ENCODE peak calls at places on chromosomes 1 and 21, in ten cellular contexts. One of them, this sample, is unnamed.

GRCh38 chr1:27154469-27154990 is 395 bp downstream of the SLC9A1 start:
- DNase-seq in IMR-90: no peak
- DNase-seq in CD8-positive, alpha-beta memory T cell: no peak
- DNase-seq in activated CD4-positive, CD25-positive, alpha-beta regulatory T cell: no peak
- DNase-seq in T-helper 22 cell: no peak
- DNase-seq in nephron progenitor cell: no peak
- DNase-seq in midbrain: no peak
- DNase-seq in effector CD4-positive, alpha-beta T cell: no peak
- DNase-seq in breast epithelium: no peak
- DNase-seq in stimulated activated CD4-positive, alpha-beta T cell treated with anti-CD3 and anti-CD28 coated beads, Interleukin-12 subunit alpha, Interleukin-12 subunit beta, amount 100 ng/mL, for 48 hours: no peak
- DNase-seq in this sample: no peak

GRCh38 chr1:171740987-171741871 is 636 bp downstream of the VAMP4 start:
- DNase-seq in IMR-90: peak
- DNase-seq in CD8-positive, alpha-beta memory T cell: peak
- DNase-seq in activated CD4-positive, CD25-positive, alpha-beta regulatory T cell: peak
- DNase-seq in T-helper 22 cell: no peak
- DNase-seq in nephron progenitor cell: peak
- DNase-seq in midbrain: peak
- DNase-seq in effector CD4-positive, alpha-beta T cell: peak
- DNase-seq in breast epithelium: peak
- DNase-seq in stimulated activated CD4-positive, alpha-beta T cell treated with anti-CD3 and anti-CD28 coated beads, Interleukin-12 subunit alpha, Interleukin-12 subunit beta, amount 100 ng/mL, for 48 hours: no peak
- DNase-seq in this sample: peak

GRCh38 chr1:161940866-161941591 is 82.6 kb downstream of the OLFML2B start:
- DNase-seq in IMR-90: peak
- DNase-seq in CD8-positive, alpha-beta memory T cell: no peak
- DNase-seq in activated CD4-positive, CD25-positive, alpha-beta regulatory T cell: no peak
- DNase-seq in T-helper 22 cell: no peak
- DNase-seq in nephron progenitor cell: no peak
- DNase-seq in midbrain: no peak
- DNase-seq in effector CD4-positive, alpha-beta T cell: no peak
- DNase-seq in breast epithelium: no peak
- DNase-seq in stimulated activated CD4-positive, alpha-beta T cell treated with anti-CD3 and anti-CD28 coated beads, Interleukin-12 subunit alpha, Interleukin-12 subunit beta, amount 100 ng/mL, for 48 hours: no peak
- DNase-seq in this sample: no peak

GRCh38 chr1:85342177-85342576 is 65.7 kb upstream of the BCL10 start:
- DNase-seq in IMR-90: peak
- DNase-seq in CD8-positive, alpha-beta memory T cell: no peak
- DNase-seq in activated CD4-positive, CD25-positive, alpha-beta regulatory T cell: no peak
- DNase-seq in T-helper 22 cell: no peak
- DNase-seq in nephron progenitor cell: no peak
- DNase-seq in midbrain: no peak
- DNase-seq in effector CD4-positive, alpha-beta T cell: no peak
- DNase-seq in breast epithelium: no peak
- DNase-seq in stimulated activated CD4-positive, alpha-beta T cell treated with anti-CD3 and anti-CD28 coated beads, Interleukin-12 subunit alpha, Interleukin-12 subunit beta, amount 100 ng/mL, for 48 hours: no peak
- DNase-seq in this sample: no peak

GRCh38 chr1:37100310-37100709 is 66.0 kb upstream of the GRIK3 start:
- DNase-seq in IMR-90: no peak
- DNase-seq in CD8-positive, alpha-beta memory T cell: no peak
- DNase-seq in activated CD4-positive, CD25-positive, alpha-beta regulatory T cell: no peak
- DNase-seq in T-helper 22 cell: no peak
- DNase-seq in nephron progenitor cell: no peak
- DNase-seq in midbrain: no peak
- DNase-seq in effector CD4-positive, alpha-beta T cell: no peak
- DNase-seq in breast epithelium: no peak
- DNase-seq in stimulated activated CD4-positive, alpha-beta T cell treated with anti-CD3 and anti-CD28 coated beads, Interleukin-12 subunit alpha, Interleukin-12 subunit beta, amount 100 ng/mL, for 48 hours: no peak
- DNase-seq in this sample: no peak

GRCh38 chr1:172670791-172671190 is 11.9 kb downstream of the FASLG start:
- DNase-seq in IMR-90: no peak
- DNase-seq in CD8-positive, alpha-beta memory T cell: peak
- DNase-seq in activated CD4-positive, CD25-positive, alpha-beta regulatory T cell: no peak
- DNase-seq in T-helper 22 cell: peak
- DNase-seq in nephron progenitor cell: no peak
- DNase-seq in midbrain: no peak
- DNase-seq in effector CD4-positive, alpha-beta T cell: peak
- DNase-seq in breast epithelium: no peak
- DNase-seq in stimulated activated CD4-positive, alpha-beta T cell treated with anti-CD3 and anti-CD28 coated beads, Interleukin-12 subunit alpha, Interleukin-12 subunit beta, amount 100 ng/mL, for 48 hours: no peak
- DNase-seq in this sample: no peak

GRCh38 chr1:221869759-221870158 is 127.9 kb upstream of the DUSP10 start:
- DNase-seq in IMR-90: peak
- DNase-seq in CD8-positive, alpha-beta memory T cell: no peak
- DNase-seq in activated CD4-positive, CD25-positive, alpha-beta regulatory T cell: no peak
- DNase-seq in T-helper 22 cell: no peak
- DNase-seq in nephron progenitor cell: no peak
- DNase-seq in midbrain: no peak
- DNase-seq in effector CD4-positive, alpha-beta T cell: no peak
- DNase-seq in breast epithelium: no peak
- DNase-seq in stimulated activated CD4-positive, alpha-beta T cell treated with anti-CD3 and anti-CD28 coated beads, Interleukin-12 subunit alpha, Interleukin-12 subunit beta, amount 100 ng/mL, for 48 hours: no peak
- DNase-seq in this sample: no peak

GRCh38 chr1:3035871-3036645 is 14.8 kb downstream of the ACTRT2 start:
- DNase-seq in IMR-90: no peak
- DNase-seq in CD8-positive, alpha-beta memory T cell: no peak
- DNase-seq in activated CD4-positive, CD25-positive, alpha-beta regulatory T cell: no peak
- DNase-seq in T-helper 22 cell: no peak
- DNase-seq in nephron progenitor cell: no peak
- DNase-seq in midbrain: no peak
- DNase-seq in effector CD4-positive, alpha-beta T cell: no peak
- DNase-seq in breast epithelium: no peak
- DNase-seq in stimulated activated CD4-positive, alpha-beta T cell treated with anti-CD3 and anti-CD28 coated beads, Interleukin-12 subunit alpha, Interleukin-12 subunit beta, amount 100 ng/mL, for 48 hours: no peak
- DNase-seq in this sample: no peak

GRCh38 chr1:40860706-40861226 is 1.4 kb downstream of the CITED4 start:
- DNase-seq in IMR-90: no peak
- DNase-seq in CD8-positive, alpha-beta memory T cell: no peak
- DNase-seq in activated CD4-positive, CD25-positive, alpha-beta regulatory T cell: no peak
- DNase-seq in T-helper 22 cell: no peak
- DNase-seq in nephron progenitor cell: no peak
- DNase-seq in midbrain: no peak
- DNase-seq in effector CD4-positive, alpha-beta T cell: no peak
- DNase-seq in breast epithelium: peak
- DNase-seq in stimulated activated CD4-positive, alpha-beta T cell treated with anti-CD3 and anti-CD28 coated beads, Interleukin-12 subunit alpha, Interleukin-12 subunit beta, amount 100 ng/mL, for 48 hours: no peak
- DNase-seq in this sample: no peak

GRCh38 chr1:12599657-12600056 is 18.4 kb downstream of the DHRS3 start:
- DNase-seq in IMR-90: no peak
- DNase-seq in CD8-positive, alpha-beta memory T cell: no peak
- DNase-seq in activated CD4-positive, CD25-positive, alpha-beta regulatory T cell: no peak
- DNase-seq in T-helper 22 cell: no peak
- DNase-seq in nephron progenitor cell: no peak
- DNase-seq in midbrain: no peak
- DNase-seq in effector CD4-positive, alpha-beta T cell: no peak
- DNase-seq in breast epithelium: no peak
- DNase-seq in stimulated activated CD4-positive, alpha-beta T cell treated with anti-CD3 and anti-CD28 coated beads, Interleukin-12 subunit alpha, Interleukin-12 subunit beta, amount 100 ng/mL, for 48 hours: no peak
- DNase-seq in this sample: no peak

GRCh38 chr1:201119206-201119814 is 7.1 kb upstream of the CACNA1S start:
- DNase-seq in IMR-90: peak
- DNase-seq in CD8-positive, alpha-beta memory T cell: peak
- DNase-seq in activated CD4-positive, CD25-positive, alpha-beta regulatory T cell: no peak
- DNase-seq in T-helper 22 cell: peak
- DNase-seq in nephron progenitor cell: peak
- DNase-seq in midbrain: peak
- DNase-seq in effector CD4-positive, alpha-beta T cell: peak
- DNase-seq in breast epithelium: no peak
- DNase-seq in stimulated activated CD4-positive, alpha-beta T cell treated with anti-CD3 and anti-CD28 coated beads, Interleukin-12 subunit alpha, Interleukin-12 subunit beta, amount 100 ng/mL, for 48 hours: peak
- DNase-seq in this sample: peak

GRCh38 chr1:201624741-201625646 is 86.1 kb downstream of the NAV1 start:
- DNase-seq in IMR-90: peak
- DNase-seq in CD8-positive, alpha-beta memory T cell: no peak
- DNase-seq in activated CD4-positive, CD25-positive, alpha-beta regulatory T cell: no peak
- DNase-seq in T-helper 22 cell: no peak
- DNase-seq in nephron progenitor cell: no peak
- DNase-seq in midbrain: no peak
- DNase-seq in effector CD4-positive, alpha-beta T cell: no peak
- DNase-seq in breast epithelium: no peak
- DNase-seq in stimulated activated CD4-positive, alpha-beta T cell treated with anti-CD3 and anti-CD28 coated beads, Interleukin-12 subunit alpha, Interleukin-12 subunit beta, amount 100 ng/mL, for 48 hours: no peak
- DNase-seq in this sample: no peak

GRCh38 chr1:10721381-10722321 is 74.8 kb downstream of the CASZ1 start:
- DNase-seq in IMR-90: no peak
- DNase-seq in CD8-positive, alpha-beta memory T cell: no peak
- DNase-seq in activated CD4-positive, CD25-positive, alpha-beta regulatory T cell: no peak
- DNase-seq in T-helper 22 cell: no peak
- DNase-seq in nephron progenitor cell: no peak
- DNase-seq in midbrain: no peak
- DNase-seq in effector CD4-positive, alpha-beta T cell: no peak
- DNase-seq in breast epithelium: peak
- DNase-seq in stimulated activated CD4-positive, alpha-beta T cell treated with anti-CD3 and anti-CD28 coated beads, Interleukin-12 subunit alpha, Interleukin-12 subunit beta, amount 100 ng/mL, for 48 hours: no peak
- DNase-seq in this sample: no peak

GRCh38 chr1:159849972-159850371 is 12.5 kb downstream of the VSIG8 start:
- DNase-seq in IMR-90: peak
- DNase-seq in CD8-positive, alpha-beta memory T cell: no peak
- DNase-seq in activated CD4-positive, CD25-positive, alpha-beta regulatory T cell: no peak
- DNase-seq in T-helper 22 cell: no peak
- DNase-seq in nephron progenitor cell: no peak
- DNase-seq in midbrain: no peak
- DNase-seq in effector CD4-positive, alpha-beta T cell: no peak
- DNase-seq in breast epithelium: no peak
- DNase-seq in stimulated activated CD4-positive, alpha-beta T cell treated with anti-CD3 and anti-CD28 coated beads, Interleukin-12 subunit alpha, Interleukin-12 subunit beta, amount 100 ng/mL, for 48 hours: no peak
- DNase-seq in this sample: no peak

GRCh38 chr1:82790556-82790955 is 989.8 kb downstream of the ADGRL2 start:
- DNase-seq in IMR-90: no peak
- DNase-seq in CD8-positive, alpha-beta memory T cell: no peak
- DNase-seq in activated CD4-positive, CD25-positive, alpha-beta regulatory T cell: no peak
- DNase-seq in T-helper 22 cell: no peak
- DNase-seq in nephron progenitor cell: no peak
- DNase-seq in midbrain: no peak
- DNase-seq in effector CD4-positive, alpha-beta T cell: no peak
- DNase-seq in breast epithelium: no peak
- DNase-seq in stimulated activated CD4-positive, alpha-beta T cell treated with anti-CD3 and anti-CD28 coated beads, Interleukin-12 subunit alpha, Interleukin-12 subunit beta, amount 100 ng/mL, for 48 hours: no peak
- DNase-seq in this sample: no peak

GRCh38 chr1:19734472-19734999 is 65.2 kb downstream of the TMCO4 start:
- DNase-seq in IMR-90: peak
- DNase-seq in CD8-positive, alpha-beta memory T cell: no peak
- DNase-seq in activated CD4-positive, CD25-positive, alpha-beta regulatory T cell: no peak
- DNase-seq in T-helper 22 cell: no peak
- DNase-seq in nephron progenitor cell: no peak
- DNase-seq in midbrain: no peak
- DNase-seq in effector CD4-positive, alpha-beta T cell: no peak
- DNase-seq in breast epithelium: no peak
- DNase-seq in stimulated activated CD4-positive, alpha-beta T cell treated with anti-CD3 and anti-CD28 coated beads, Interleukin-12 subunit alpha, Interleukin-12 subunit beta, amount 100 ng/mL, for 48 hours: no peak
- DNase-seq in this sample: peak

GRCh38 chr1:29785137-29785527 is 548.8 kb downstream of the PTPRU start:
- DNase-seq in IMR-90: no peak
- DNase-seq in CD8-positive, alpha-beta memory T cell: no peak
- DNase-seq in activated CD4-positive, CD25-positive, alpha-beta regulatory T cell: no peak
- DNase-seq in T-helper 22 cell: no peak
- DNase-seq in nephron progenitor cell: no peak
- DNase-seq in midbrain: no peak
- DNase-seq in effector CD4-positive, alpha-beta T cell: no peak
- DNase-seq in breast epithelium: no peak
- DNase-seq in stimulated activated CD4-positive, alpha-beta T cell treated with anti-CD3 and anti-CD28 coated beads, Interleukin-12 subunit alpha, Interleukin-12 subunit beta, amount 100 ng/mL, for 48 hours: no peak
- DNase-seq in this sample: no peak

GRCh38 chr1:19438552-19439196 is 46.7 kb downstream of the CAPZB start:
- DNase-seq in IMR-90: no peak
- DNase-seq in CD8-positive, alpha-beta memory T cell: no peak
- DNase-seq in activated CD4-positive, CD25-positive, alpha-beta regulatory T cell: no peak
- DNase-seq in T-helper 22 cell: no peak
- DNase-seq in nephron progenitor cell: no peak
- DNase-seq in midbrain: no peak
- DNase-seq in effector CD4-positive, alpha-beta T cell: no peak
- DNase-seq in breast epithelium: no peak
- DNase-seq in stimulated activated CD4-positive, alpha-beta T cell treated with anti-CD3 and anti-CD28 coated beads, Interleukin-12 subunit alpha, Interleukin-12 subunit beta, amount 100 ng/mL, for 48 hours: no peak
- DNase-seq in this sample: no peak

GRCh38 chr1:116287341-116288200 is 85.5 kb upstream of the ATP1A1 start:
- DNase-seq in IMR-90: no peak
- DNase-seq in CD8-positive, alpha-beta memory T cell: no peak
- DNase-seq in activated CD4-positive, CD25-positive, alpha-beta regulatory T cell: no peak
- DNase-seq in T-helper 22 cell: no peak
- DNase-seq in nephron progenitor cell: no peak
- DNase-seq in midbrain: no peak
- DNase-seq in effector CD4-positive, alpha-beta T cell: no peak
- DNase-seq in breast epithelium: no peak
- DNase-seq in stimulated activated CD4-positive, alpha-beta T cell treated with anti-CD3 and anti-CD28 coated beads, Interleukin-12 subunit alpha, Interleukin-12 subunit beta, amount 100 ng/mL, for 48 hours: no peak
- DNase-seq in this sample: no peak

GRCh38 chr1:9628541-9629444 is 22.7 kb upstream of the PIK3CD start:
- DNase-seq in IMR-90: no peak
- DNase-seq in CD8-positive, alpha-beta memory T cell: peak
- DNase-seq in activated CD4-positive, CD25-positive, alpha-beta regulatory T cell: peak
- DNase-seq in T-helper 22 cell: peak
- DNase-seq in nephron progenitor cell: no peak
- DNase-seq in midbrain: no peak
- DNase-seq in effector CD4-positive, alpha-beta T cell: peak
- DNase-seq in breast epithelium: no peak
- DNase-seq in stimulated activated CD4-positive, alpha-beta T cell treated with anti-CD3 and anti-CD28 coated beads, Interleukin-12 subunit alpha, Interleukin-12 subunit beta, amount 100 ng/mL, for 48 hours: peak
- DNase-seq in this sample: no peak

GRCh38 chr21:46119565-46120271 is 21.8 kb downstream of the COL6A2 start:
- DNase-seq in IMR-90: no peak
- DNase-seq in CD8-positive, alpha-beta memory T cell: no peak
- DNase-seq in activated CD4-positive, CD25-positive, alpha-beta regulatory T cell: no peak
- DNase-seq in T-helper 22 cell: no peak
- DNase-seq in nephron progenitor cell: no peak
- DNase-seq in midbrain: no peak
- DNase-seq in effector CD4-positive, alpha-beta T cell: no peak
- DNase-seq in breast epithelium: no peak
- DNase-seq in stimulated activated CD4-positive, alpha-beta T cell treated with anti-CD3 and anti-CD28 coated beads, Interleukin-12 subunit alpha, Interleukin-12 subunit beta, amount 100 ng/mL, for 48 hours: no peak
- DNase-seq in this sample: peak

GRCh38 chr1:1937549-1938275 is 18.6 kb upstream of the TMEM52 start:
- DNase-seq in IMR-90: no peak
- DNase-seq in CD8-positive, alpha-beta memory T cell: no peak
- DNase-seq in activated CD4-positive, CD25-positive, alpha-beta regulatory T cell: no peak
- DNase-seq in T-helper 22 cell: no peak
- DNase-seq in nephron progenitor cell: no peak
- DNase-seq in midbrain: no peak
- DNase-seq in effector CD4-positive, alpha-beta T cell: no peak
- DNase-seq in breast epithelium: no peak
- DNase-seq in stimulated activated CD4-positive, alpha-beta T cell treated with anti-CD3 and anti-CD28 coated beads, Interleukin-12 subunit alpha, Interleukin-12 subunit beta, amount 100 ng/mL, for 48 hours: no peak
- DNase-seq in this sample: peak

GRCh38 chr1:237386362-237387143 is 344.6 kb downstream of the RYR2 start:
- DNase-seq in IMR-90: peak
- DNase-seq in CD8-positive, alpha-beta memory T cell: no peak
- DNase-seq in activated CD4-positive, CD25-positive, alpha-beta regulatory T cell: no peak
- DNase-seq in T-helper 22 cell: no peak
- DNase-seq in nephron progenitor cell: no peak
- DNase-seq in midbrain: peak
- DNase-seq in effector CD4-positive, alpha-beta T cell: no peak
- DNase-seq in breast epithelium: no peak
- DNase-seq in stimulated activated CD4-positive, alpha-beta T cell treated with anti-CD3 and anti-CD28 coated beads, Interleukin-12 subunit alpha, Interleukin-12 subunit beta, amount 100 ng/mL, for 48 hours: no peak
- DNase-seq in this sample: no peak

GRCh38 chr1:14435368-14436023 is 163.0 kb upstream of the KAZN start:
- DNase-seq in IMR-90: no peak
- DNase-seq in CD8-positive, alpha-beta memory T cell: no peak
- DNase-seq in activated CD4-positive, CD25-positive, alpha-beta regulatory T cell: no peak
- DNase-seq in T-helper 22 cell: no peak
- DNase-seq in nephron progenitor cell: peak
- DNase-seq in midbrain: no peak
- DNase-seq in effector CD4-positive, alpha-beta T cell: no peak
- DNase-seq in breast epithelium: no peak
- DNase-seq in stimulated activated CD4-positive, alpha-beta T cell treated with anti-CD3 and anti-CD28 coated beads, Interleukin-12 subunit alpha, Interleukin-12 subunit beta, amount 100 ng/mL, for 48 hours: no peak
- DNase-seq in this sample: no peak